ENCODE peak calls at places on chromosomes 1 and 21, in four cellular contexts. One of them, this sample, is unnamed.

GRCh38 chr1:118486213-118486612 is 301.2 kb upstream of the SPAG17 start:
- DNase-seq in A549: no peak
- DNase-seq in right lobe of liver: no peak
- DNase-seq in GM12891: no peak
- DNase-seq in this sample: no peak

GRCh38 chr1:154445040-154445472 is 39.9 kb downstream of the IL6R start:
- DNase-seq in A549: peak; percentile 69
- DNase-seq in right lobe of liver: no peak
- DNase-seq in GM12891: peak; percentile 39
- DNase-seq in this sample: no peak

GRCh38 chr21:36891692-36892091 is 74.8 kb downstream of the HLCS start:
- DNase-seq in A549: no peak
- DNase-seq in right lobe of liver: no peak
- DNase-seq in GM12891: no peak
- DNase-seq in this sample: no peak

GRCh38 chr1:232131715-232132391 is 498.1 kb downstream of the SIPA1L2 start:
- DNase-seq in A549: no peak
- DNase-seq in right lobe of liver: no peak
- DNase-seq in GM12891: no peak
- DNase-seq in this sample: no peak

GRCh38 chr1:157240495-157241184 is 102.4 kb upstream of the ETV3 start:
- DNase-seq in A549: no peak
- DNase-seq in right lobe of liver: peak; percentile 77
- DNase-seq in GM12891: no peak
- DNase-seq in this sample: no peak

GRCh38 chr21:45366476-45366875 is 38.5 kb upstream of the COL18A1 start:
- DNase-seq in A549: no peak
- DNase-seq in right lobe of liver: no peak
- DNase-seq in GM12891: no peak
- DNase-seq in this sample: no peak

GRCh38 chr1:60035925-60036324 is 37.6 kb downstream of the C1orf87 start:
- DNase-seq in A549: no peak
- DNase-seq in right lobe of liver: no peak
- DNase-seq in GM12891: no peak
- DNase-seq in this sample: no peak

GRCh38 chr1:207633226-207633625 is 11.7 kb upstream of the CR1L start:
- DNase-seq in A549: no peak
- DNase-seq in right lobe of liver: no peak
- DNase-seq in GM12891: no peak
- DNase-seq in this sample: no peak

GRCh38 chr1:218735436-218735835 is 390.3 kb downstream of the TGFB2 start:
- DNase-seq in A549: no peak
- DNase-seq in right lobe of liver: no peak
- DNase-seq in GM12891: no peak
- DNase-seq in this sample: no peak

GRCh38 chr1:230074270-230074669 is 7.2 kb downstream of the GALNT2 start:
- DNase-seq in A549: no peak
- DNase-seq in right lobe of liver: no peak
- DNase-seq in GM12891: no peak
- DNase-seq in this sample: no peak

GRCh38 chr1:29706936-29707335 is 470.6 kb downstream of the PTPRU start:
- DNase-seq in A549: peak; percentile 32
- DNase-seq in right lobe of liver: no peak
- DNase-seq in GM12891: peak; percentile 75
- DNase-seq in this sample: no peak

GRCh38 chr1:81679972-81680371 is 120.8 kb upstream of the ADGRL2 start:
- DNase-seq in A549: no peak
- DNase-seq in right lobe of liver: no peak
- DNase-seq in GM12891: no peak
- DNase-seq in this sample: no peak

GRCh38 chr1:168135982-168136708 is 585 bp downstream of the GPR161 start:
- DNase-seq in A549: no peak
- DNase-seq in right lobe of liver: peak; percentile 28
- DNase-seq in GM12891: no peak
- DNase-seq in this sample: peak; percentile 56

GRCh38 chr1:36176151-36176949 is 20.4 kb downstream of the MAP7D1 start:
- DNase-seq in A549: no peak
- DNase-seq in right lobe of liver: no peak
- DNase-seq in GM12891: no peak
- DNase-seq in this sample: no peak

GRCh38 chr1:230618537-230618936 is 23.7 kb upstream of the COG2 start:
- DNase-seq in A549: no peak
- DNase-seq in right lobe of liver: no peak
- DNase-seq in GM12891: no peak
- DNase-seq in this sample: no peak

GRCh38 chr1:246367046-246367445 is 140.0 kb downstream of the SMYD3 start:
- DNase-seq in A549: no peak
- DNase-seq in right lobe of liver: no peak
- DNase-seq in GM12891: no peak
- DNase-seq in this sample: no peak

GRCh38 chr1:200556005-200556404 is 64.5 kb downstream of the KIF14 start:
- DNase-seq in A549: no peak
- DNase-seq in right lobe of liver: no peak
- DNase-seq in GM12891: no peak
- DNase-seq in this sample: no peak

GRCh38 chr1:100323428-100324106 is 28.7 kb upstream of the CDC14A start:
- DNase-seq in A549: no peak
- DNase-seq in right lobe of liver: no peak
- DNase-seq in GM12891: no peak
- DNase-seq in this sample: no peak

GRCh38 chr1:14140800-14141526 is 441.0 kb downstream of the PRDM2 start:
- DNase-seq in A549: no peak
- DNase-seq in right lobe of liver: no peak
- DNase-seq in GM12891: no peak
- DNase-seq in this sample: no peak

GRCh38 chr1:9651565-9652378 is at the start of gene PIK3CD:
- DNase-seq in A549: no peak
- DNase-seq in right lobe of liver: peak; percentile 43
- DNase-seq in GM12891: no peak
- DNase-seq in this sample: no peak

GRCh38 chr1:234942869-234943501 is 185.7 kb downstream of the TOMM20 start:
- DNase-seq in A549: no peak
- DNase-seq in right lobe of liver: no peak
- DNase-seq in GM12891: no peak
- DNase-seq in this sample: no peak

GRCh38 chr1:84959294-84959693 is 37.6 kb downstream of the MCOLN2 start:
- DNase-seq in A549: no peak
- DNase-seq in right lobe of liver: no peak
- DNase-seq in GM12891: no peak
- DNase-seq in this sample: no peak

GRCh38 chr1:43587594-43587993 is 56.9 kb downstream of the PTPRF start:
- DNase-seq in A549: no peak
- DNase-seq in right lobe of liver: peak; percentile 52
- DNase-seq in GM12891: no peak
- DNase-seq in this sample: no peak

GRCh38 chr1:226717256-226717909 is 21.7 kb downstream of the ITPKB start:
- DNase-seq in A549: no peak
- DNase-seq in right lobe of liver: no peak
- DNase-seq in GM12891: no peak
- DNase-seq in this sample: peak; percentile 52

GRCh38 chr1:245983294-245983967 is 523.6 kb downstream of the SMYD3 start:
- DNase-seq in A549: no peak
- DNase-seq in right lobe of liver: no peak
- DNase-seq in GM12891: no peak
- DNase-seq in this sample: no peak

DNA sequence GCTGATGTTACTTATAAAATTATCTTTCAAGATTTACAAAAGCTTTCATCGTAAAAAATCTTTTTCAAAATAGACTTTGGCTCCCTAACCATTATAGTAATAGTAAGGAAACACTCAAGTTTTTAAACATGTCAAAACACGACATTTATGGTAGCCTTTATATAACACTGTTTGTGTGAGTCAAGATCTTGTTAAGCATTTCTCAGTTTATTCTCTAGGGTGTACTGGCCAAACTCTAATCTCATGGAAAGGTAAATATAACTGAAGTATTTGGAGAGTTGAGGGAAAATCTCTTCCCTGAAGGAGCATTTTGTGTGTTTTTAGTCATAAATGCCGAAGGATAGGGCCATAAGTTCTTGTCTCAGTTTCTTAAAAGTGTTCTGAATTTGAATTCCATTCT is 790.9 kb upstream of the NCAM2 start:
- DNase-seq in A549: no peak
- DNase-seq in right lobe of liver: no peak
- DNase-seq in GM12891: no peak
- DNase-seq in this sample: no peak
- TF ChIP-seq POLR2A in A549: no peak
- TF ChIP-seq POLR2A in right lobe of liver: no peak
- TF ChIP-seq POLR2A in GM12891: no peak
- TF ChIP-seq POLR2A in this sample: no peak

GRCh38 chr1:93729502-93729901 is 47.9 kb upstream of the BCAR3 start:
- DNase-seq in A549: no peak
- DNase-seq in right lobe of liver: no peak
- DNase-seq in GM12891: no peak
- DNase-seq in this sample: no peak
- TF ChIP-seq POLR2A in A549: no peak
- TF ChIP-seq POLR2A in right lobe of liver: no peak
- TF ChIP-seq POLR2A in GM12891: no peak
- TF ChIP-seq POLR2A in this sample: no peak

GRCh38 chr1:228734881-228735801 is at the start of gene RHOU:
- DNase-seq in A549: peak; percentile 68
- DNase-seq in right lobe of liver: peak; percentile 89
- DNase-seq in GM12891: peak; percentile 32
- DNase-seq in this sample: peak; percentile 79
- TF ChIP-seq POLR2A in A549: peak; percentile 37
- TF ChIP-seq POLR2A in right lobe of liver: peak; percentile 95
- TF ChIP-seq POLR2A in GM12891: no peak
- TF ChIP-seq POLR2A in this sample: peak; percentile 91

GRCh38 chr1:3021801-3022401 is 634 bp downstream of the ACTRT2 start:
- DNase-seq in A549: no peak
- DNase-seq in right lobe of liver: no peak
- DNase-seq in GM12891: no peak
- DNase-seq in this sample: peak; percentile 41
- TF ChIP-seq POLR2A in A549: no peak
- TF ChIP-seq POLR2A in right lobe of liver: no peak
- TF ChIP-seq POLR2A in GM12891: no peak
- TF ChIP-seq POLR2A in this sample: no peak

DNA sequence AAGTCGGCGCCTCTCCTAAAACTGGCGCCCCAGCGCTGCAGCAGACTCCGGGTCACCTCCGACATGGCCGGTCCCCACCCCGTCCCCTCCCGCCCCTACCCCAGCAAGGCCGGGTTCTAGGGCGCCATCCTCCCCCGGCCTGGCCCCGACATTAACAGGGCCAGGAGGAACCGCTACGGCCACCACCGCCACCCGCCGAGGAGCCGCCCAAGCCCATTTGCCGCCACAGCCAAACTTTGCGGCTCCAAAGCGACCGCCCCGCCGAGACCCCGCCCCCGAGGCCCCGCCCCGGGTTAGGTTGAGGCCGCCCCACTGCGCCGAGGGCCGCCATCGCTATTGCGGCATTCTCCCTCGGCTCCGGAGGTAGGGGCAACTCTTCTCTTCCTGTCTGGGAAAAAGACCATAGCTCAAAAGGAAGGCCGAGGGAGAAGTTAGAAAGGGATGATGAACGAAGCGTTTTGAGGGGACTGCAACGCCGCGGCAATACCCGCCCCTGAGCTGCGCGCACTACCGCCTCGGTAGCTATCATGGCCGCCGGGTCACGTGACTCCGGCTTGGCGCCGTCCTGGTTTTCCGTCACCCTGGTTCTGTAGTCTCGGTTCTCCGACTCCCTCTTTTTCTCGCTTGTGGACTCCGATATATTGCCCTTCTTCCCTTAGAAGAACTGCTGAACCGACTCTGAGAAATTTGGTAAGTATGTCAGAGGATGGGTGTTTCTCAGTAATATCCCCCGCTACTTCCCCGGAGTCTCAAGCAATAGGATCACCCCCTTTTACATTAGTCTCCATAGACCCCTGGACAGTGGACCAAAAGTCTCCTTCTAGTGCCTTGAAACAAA is at the start of the genes AIDA and BROX:
- DNase-seq in A549: peak; percentile 83
- DNase-seq in right lobe of liver: peak; percentile 97
- DNase-seq in GM12891: peak; percentile 86
- DNase-seq in this sample: peak; percentile 98
- TF ChIP-seq POLR2A in A549: no peak
- TF ChIP-seq POLR2A in right lobe of liver: peak; percentile 57
- TF ChIP-seq POLR2A in GM12891: peak; percentile 68
- TF ChIP-seq POLR2A in this sample: peak; percentile 23

This sample was measured in Peyer's patch.